ENCODE peak calls at places on chromosome 19, in five cellular contexts. S, W, D, B and J are unnamed samples.

GRCh38 chr19:8336665-8337064 is 6.4 kb downstream of the KANK3 start:
- DNase-seq in S (no peak), W (no peak), D (no peak), B (no peak), J (no peak)

GRCh38 chr19:4304509-4305252 is at the start of gene FSD1:
- DNase-seq in S (peak; percentile 92), W (no peak), D (peak; percentile 80), B (peak; percentile 42), J (peak; percentile 78)

GRCh38 chr19:53808710-53809125 is 15.4 kb downstream of the NLRP12 start:
- DNase-seq in S (peak; percentile 68), W (no peak), D (no peak), B (peak; percentile 54), J (peak; percentile 73)

GRCh38 chr19:21256722-21257121 is 72.5 kb downstream of the ZNF708 start:
- DNase-seq in S (peak; percentile 32), W (no peak), D (no peak), B (no peak), J (peak; percentile 52)

GRCh38 chr19:9295411-9295849 is 14.2 kb downstream of the ZNF699 start:
- DNase-seq in S (no peak), W (no peak), D (no peak), B (no peak), J (no peak)

GRCh38 chr19:19062454-19063182 is 1.2 kb upstream of the SLC25A42 start:
- DNase-seq in S (no peak), W (peak; percentile 70), D (no peak), B (peak; percentile 15), J (peak; percentile 10)

GRCh38 chr19:38676023-38676877 is 28.8 kb downstream of the ACTN4 start:
- DNase-seq in S (no peak), W (no peak), D (no peak), B (peak; percentile 56), J (peak; percentile 48)

GRCh38 chr19:11152318-11153062 is 3.1 kb downstream of the SPC24 start:
- DNase-seq in S (no peak), W (no peak), D (no peak), B (peak; percentile 92), J (peak; percentile 59)

GRCh38 chr19:35009424-35010415 is 9.6 kb downstream of the GRAMD1A start:
- DNase-seq in S (no peak), W (no peak), D (no peak), B (no peak), J (no peak)

GRCh38 chr19:3821857-3822364 is 35.7 kb upstream of the MATK start:
- DNase-seq in S (peak; percentile 81), W (peak; percentile 95), D (peak; percentile 67), B (peak; percentile 17), J (peak; percentile 43)

GRCh38 chr19:51433092-51433491 is 15.7 kb upstream of the SIGLEC10 start:
- DNase-seq in S (no peak), W (no peak), D (no peak), B (no peak), J (no peak)

GRCh38 chr19:13169769-13170168 is 19.6 kb downstream of the IER2 start:
- DNase-seq in S (no peak), W (no peak), D (no peak), B (peak; percentile 44), J (peak; percentile 30)

GRCh38 chr19:39130337-39131254 is 5.0 kb downstream of the PAK4 start:
- DNase-seq in S (no peak), W (no peak), D (no peak), B (no peak), J (no peak)

GRCh38 chr19:1173160-1173844 is 766 bp downstream of the SBNO2 start:
- DNase-seq in S (peak; percentile 46), W (peak; percentile 89), D (no peak), B (no peak), J (peak; percentile 58)

GRCh38 chr19:30807263-30807662 is 435.1 kb downstream of the ZNF536 start:
- DNase-seq in S (no peak), W (no peak), D (no peak), B (no peak), J (no peak)

GRCh38 chr19:53034948-53035675 is 9.4 kb upstream of the ERVV-2 start:
- DNase-seq in S (no peak), W (no peak), D (no peak), B (no peak), J (peak; percentile 14)

GRCh38 chr19:47609885-47610545 is 1.1 kb downstream of the BICRA start:
- DNase-seq in S (peak; percentile 84), W (peak; percentile 89), D (peak; percentile 39), B (peak; percentile 38), J (peak; percentile 73)

GRCh38 chr19:13843104-13843921 is 33.6 kb upstream of the NANOS3 start:
- DNase-seq in S (peak; percentile 52), W (peak; percentile 86), D (no peak), B (no peak), J (peak; percentile 79)

GRCh38 chr19:57675881-57676280 is 5.9 kb upstream of the ZNF551 start:
- DNase-seq in S (no peak), W (no peak), D (no peak), B (no peak), J (peak; percentile 54)

GRCh38 chr19:44912854-44913253 is 1.6 kb upstream of the APOC1 start:
- DNase-seq in S (no peak), W (no peak), D (no peak), B (peak; percentile 55), J (no peak)

GRCh38 chr19:18280247-18281081 is 958 bp downstream of the JUND start:
- DNase-seq in S (peak; percentile 81), W (peak; percentile 95), D (no peak), B (peak; percentile 82), J (peak; percentile 76)

GRCh38 chr19:13018037-13018914 is 23.0 kb downstream of the NFIX start:
- DNase-seq in S (peak; percentile 64), W (peak; percentile 78), D (no peak), B (peak; percentile 60), J (peak; percentile 12)

GRCh38 chr19:862529-863304 is 3.3 kb downstream of the CFD start:
- DNase-seq in S (peak; percentile 88), W (peak; percentile 89), D (peak; percentile 57), B (peak; percentile 56), J (peak; percentile 60)

GRCh38 chr19:8194528-8195275 is 14.5 kb upstream of the CERS4 start:
- DNase-seq in S (no peak), W (peak; percentile 83), D (no peak), B (no peak), J (no peak)

GRCh38 chr19:51507640-51508058 is 6.0 kb upstream of the SIGLEC12 start:
- DNase-seq in S (no peak), W (no peak), D (no peak), B (no peak), J (no peak)

GRCh38 chr19:1052349-1052967 is 12.6 kb downstream of the ABCA7 start:
- DNase-seq in S (no peak), W (no peak), D (no peak), B (no peak), J (no peak)

GRCh38 chr19:44942067-44942571 is at the start of gene APOC4:
- DNase-seq in S (no peak), W (no peak), D (no peak), B (no peak), J (no peak)

GRCh38 chr19:17553256-17553655 is 2.2 kb upstream of the COLGALT1 start:
- DNase-seq in S (peak; percentile 15), W (no peak), D (no peak), B (peak; percentile 96), J (peak; percentile 88)

GRCh38 chr19:38736413-38737280 is 7.6 kb downstream of the CAPN12 start:
- DNase-seq in S (peak; percentile 84), W (no peak), D (no peak), B (no peak), J (no peak)

GRCh38 chr19:17326595-17326966 is 8.1 kb downstream of the ANO8 start:
- DNase-seq in S (peak; percentile 56), W (no peak), D (no peak), B (no peak), J (no peak)

GRCh38 chr19:29431332-29431731 is 94.5 kb upstream of the VSTM2B start:
- DNase-seq in S (no peak), W (no peak), D (no peak), B (no peak), J (no peak)

GRCh38 chr19:39563408-39563807 is 23.4 kb upstream of the EID2 start:
- DNase-seq in S (no peak), W (no peak), D (no peak), B (no peak), J (no peak)

GRCh38 chr19:38441660-38442348 is 8.3 kb downstream of the RYR1 start:
- DNase-seq in S (peak; percentile 71), W (no peak), D (no peak), B (no peak), J (no peak)

GRCh38 chr19:56211718-56212117 is 9.6 kb downstream of the ZSCAN5C start:
- DNase-seq in S (peak; percentile 11), W (no peak), D (no peak), B (no peak), J (no peak)

GRCh38 chr19:13143135-13143534 is 7.0 kb downstream of the STX10 start:
- DNase-seq in S (no peak), W (no peak), D (no peak), B (peak; percentile 93), J (peak; percentile 68)

GRCh38 chr19:37304190-37304883 is 66.6 kb upstream of the ZNF527 start:
- DNase-seq in S (peak; percentile 64), W (no peak), D (peak; percentile 41), B (peak; percentile 20), J (no peak)

GRCh38 chr19:37304884-37305255 is 66.0 kb upstream of the ZNF527 start:
- DNase-seq in S (no peak), W (no peak), D (no peak), B (no peak), J (no peak)

GRCh38 chr19:37303591-37304171 is 67.2 kb upstream of the ZNF527 start:
- DNase-seq in S (peak; percentile 13), W (no peak), D (no peak), B (peak; percentile 4), J (no peak)

GRCh38 chr19:37309834-37310575 is 60.9 kb upstream of the ZNF527 start:
- DNase-seq in S (no peak), W (no peak), D (no peak), B (no peak), J (no peak)

GRCh38 chr19:37306383-37306963 is 64.4 kb upstream of the ZNF527 start:
- DNase-seq in S (no peak), W (peak; percentile 73), D (no peak), B (no peak), J (no peak)
- H3K9me3 ChIP-seq in S (peaks cover 5% of the 10 kb centered on the region), W (peaks cover 49% of the 10 kb centered on the region), D (peaks cover 29% of the 10 kb centered on the region), B (no peaks in the 10 kb centered on the region), J (peaks cover 3% of the 10 kb centered on the region)

GRCh38 chr19:49503582-49503962 is 7.3 kb downstream of the RPS11 start:
- DNase-seq in S (peak; percentile 1), W (no peak), D (no peak), B (no peak), J (no peak)
- H3K4me1 ChIP-seq in S (peaks cover 6% of the 10 kb centered on the region), W (peaks cover 34% of the 10 kb centered on the region), D (peaks cover 4% of the 10 kb centered on the region), B (no peaks in the 10 kb centered on the region), J (peaks cover 38% of the 10 kb centered on the region)

DNA sequence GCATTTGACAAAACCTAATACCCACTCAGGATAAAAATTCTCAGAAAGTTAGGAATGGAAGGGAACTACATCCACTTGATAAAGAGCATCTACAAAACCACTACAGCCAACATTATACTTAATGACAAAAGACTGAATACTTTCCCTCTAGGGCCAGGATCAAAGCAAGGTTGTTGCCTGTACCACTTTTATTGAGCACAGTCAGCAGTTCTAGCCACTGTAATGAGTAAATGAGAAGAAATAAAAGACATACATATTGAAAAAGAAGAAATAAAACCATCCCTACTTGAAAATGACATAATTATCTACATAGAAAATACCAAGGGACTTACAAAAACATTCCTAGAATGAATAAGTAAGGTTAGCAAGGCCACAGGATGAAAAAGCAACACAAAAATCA is 194.8 kb upstream of the ZNF507 start:
- DNase-seq in S (no peak), W (no peak), D (no peak), B (no peak), J (no peak)
- H3K9me3 ChIP-seq in S (peaks cover 11% of the 10 kb centered on the region), W (peaks cover 35% of the 10 kb centered on the region), D (no peaks in the 10 kb centered on the region), B (no peaks in the 10 kb centered on the region), J (peaks cover 17% of the 10 kb centered on the region)

GRCh38 chr19:2699413-2700142 is 2.9 kb downstream of the GNG7 start:
- DNase-seq in S (no peak), W (no peak), D (no peak), B (no peak), J (no peak)
- H3K4me1 ChIP-seq in S (peaks cover 4% of the 10 kb centered on the region), W (peaks cover 28% of the 10 kb centered on the region), D (peaks cover 7% of the 10 kb centered on the region), B (no peaks in the 10 kb centered on the region), J (no peaks in the 10 kb centered on the region)